ENCODE peak calls at places on chromosomes 1 and 21, in four cellular contexts. J is psoas muscle; M is GM23338; Q is stimulated activated memory B cell treated with anti-CD40 and anti-IgM and Interleukin-4, amounts not matched to agents 10 μg/mL and 1 μg/mL and 100 μg/mL, for 72 hours. X is an unnamed sample.

GRCh38 chr1:236147068-236147467 is 4.7 kb downstream of the GPR137B start:
- ATAC-seq in M (no peak), Q (no peak), J (no peak), X (no peak)

GRCh38 chr21:38839370-38839681 is 33.6 kb downstream of the ETS2 start:
- ATAC-seq in M (no peak), Q (no peak), J (no peak), X (no peak)

GRCh38 chr1:230639714-230640209 is 2.5 kb upstream of the COG2 start:
- ATAC-seq in M (no peak), Q (no peak), J (no peak), X (no peak)

GRCh38 chr1:203428981-203429599 is 46.5 kb upstream of the PRELP start:
- ATAC-seq in Q (peak), J (no peak), M (no peak), X (no peak)

GRCh38 chr1:204294371-204294770 is 65.4 kb downstream of the PLEKHA6 start:
- ATAC-seq in J (peak), Q (no peak), M (no peak), X (no peak)

GRCh38 chr1:203082571-203083462 is 3.0 kb downstream of the MYOG start:
- ATAC-seq in Q (no peak), M (peak), J (no peak), X (no peak)

GRCh38 chr1:115090547-115090946 is 1.2 kb upstream of the TSPAN2 start:
- ATAC-seq in Q (no peak), M (peak), J (peak), X (peak)

GRCh38 chr1:46472503-46473181 is 17.0 kb upstream of the DMBX1 start:
- ATAC-seq in Q (no peak), J (no peak), M (no peak), X (no peak)

GRCh38 chr1:3652538-3653285 is 396 bp downstream of the TP73 start:
- ATAC-seq in J (no peak), Q (no peak), M (peak), X (no peak)

GRCh38 chr1:2631136-2632050 is 1.4 kb downstream of the MMEL1 start:
- ATAC-seq in Q (no peak), M (no peak), J (no peak), X (no peak)

GRCh38 chr1:54872041-54872342 is 15.0 kb downstream of the DHCR24 start:
- ATAC-seq in Q (no peak), J (no peak), M (peak), X (no peak)

GRCh38 chr1:211287218-211287617 is 28.1 kb downstream of the RCOR3 start:
- ATAC-seq in M (no peak), Q (no peak), J (peak), X (no peak)

GRCh38 chr1:56397409-56397808 is 182.0 kb downstream of the PLPP3 start:
- ATAC-seq in Q (no peak), M (no peak), J (peak), X (no peak)

GRCh38 chr1:230215049-230215448 is 148.0 kb downstream of the GALNT2 start:
- ATAC-seq in M (peak), J (peak), Q (no peak), X (no peak)

GRCh38 chr1:180892272-180892671 is 20.4 kb upstream of the KIAA1614 start:
- ATAC-seq in Q (no peak), M (no peak), J (no peak), X (no peak)

GRCh38 chr1:33966346-33967141 is 102.7 kb downstream of the HMGB4 start:
- ATAC-seq in Q (no peak), J (peak), M (no peak), X (no peak)

GRCh38 chr21:22575165-22575584 is 1577.0 kb downstream of the NCAM2 start:
- ATAC-seq in J (no peak), M (peak), Q (no peak), X (no peak)

GRCh38 chr1:170758992-170759391 is 95.1 kb downstream of the PRRX1 start:
- ATAC-seq in M (no peak), J (peak), Q (no peak), X (no peak)

GRCh38 chr1:3552751-3553150 is 58.6 kb downstream of the MEGF6 start:
- ATAC-seq in M (no peak), Q (no peak), J (no peak), X (no peak)

GRCh38 chr1:50077273-50077672 is 31.4 kb upstream of the ELAVL4 start:
- ATAC-seq in Q (no peak), J (no peak), M (no peak), X (no peak)

GRCh38 chr1:56258395-56258794 is 321.0 kb downstream of the PLPP3 start:
- ATAC-seq in J (peak), M (no peak), Q (no peak), X (no peak)

GRCh38 chr1:160406131-160406968 is 6.0 kb downstream of the VANGL2 start:
- ATAC-seq in J (no peak), Q (no peak), M (no peak), X (no peak)

GRCh38 chr1:46172321-46172720 is 2.6 kb upstream of the TSPAN1 start:
- ATAC-seq in M (no peak), Q (no peak), J (no peak), X (no peak)

GRCh38 chr1:159580340-159580739 is 7.3 kb upstream of the APCS start:
- ATAC-seq in M (no peak), J (no peak), Q (no peak), X (no peak)

GRCh38 chr1:161948435-161948834 is 75.2 kb downstream of the OLFML2B start:
- ATAC-seq in Q (no peak), M (no peak), J (no peak), X (no peak)

GRCh38 chr1:22702671-22703070 is 8.0 kb upstream of the EPHB2 start:
- ATAC-seq in Q (no peak), M (no peak), J (no peak), X (no peak)

GRCh38 chr1:204524986-204525385 is 8.8 kb downstream of the MDM4 start:
- ATAC-seq in Q (no peak), M (no peak), J (no peak), X (peak)

GRCh38 chr1:94334764-94335163 is 83.4 kb upstream of the ABCD3 start:
- ATAC-seq in M (no peak), Q (no peak), J (no peak), X (peak)

X was measured in activated T-helper 17 cell treated with anti-CD3 and anti-CD28 coated beads, Interleukin-2, amount 50 U/mL, for 72 hours.